ENCODE peak calls at places on chromosomes 16 and 17, in seven cellular contexts. One of them, this sample, is unnamed.

GRCh38 chr16:46782320-46782719 is 34.2 kb upstream of the MYLK3 start:
- DNase-seq in activated T-cell treated with anti-CD3 and anti-CD28 coated beads for 1 hour: no peak
- DNase-seq in heart left ventricle: no peak
- DNase-seq in skeletal muscle cell: no peak
- DNase-seq in EH: no peak
- DNase-seq in progenitor cell of endocrine pancreas: no peak
- DNase-seq in kidney: no peak
- DNase-seq in this sample: no peak

GRCh38 chr16:88881090-88881580 is 14.7 kb upstream of the PABPN1L start:
- DNase-seq in activated T-cell treated with anti-CD3 and anti-CD28 coated beads for 1 hour: no peak
- DNase-seq in heart left ventricle: no peak
- DNase-seq in skeletal muscle cell: no peak
- DNase-seq in EH: no peak
- DNase-seq in progenitor cell of endocrine pancreas: no peak
- DNase-seq in kidney: no peak
- DNase-seq in this sample: no peak

GRCh38 chr16:23276821-23277220 is 25.3 kb upstream of the SCNN1B start:
- DNase-seq in activated T-cell treated with anti-CD3 and anti-CD28 coated beads for 1 hour: no peak
- DNase-seq in heart left ventricle: no peak
- DNase-seq in skeletal muscle cell: no peak
- DNase-seq in EH: no peak
- DNase-seq in progenitor cell of endocrine pancreas: no peak
- DNase-seq in kidney: no peak
- DNase-seq in this sample: no peak

GRCh38 chr17:41801374-41802062 is 10.2 kb downstream of the P3H4 start:
- DNase-seq in activated T-cell treated with anti-CD3 and anti-CD28 coated beads for 1 hour: peak; percentile 75
- DNase-seq in heart left ventricle: peak; percentile 80
- DNase-seq in skeletal muscle cell: no peak
- DNase-seq in EH: peak; percentile 78
- DNase-seq in progenitor cell of endocrine pancreas: peak; percentile 78
- DNase-seq in kidney: peak; percentile 93
- DNase-seq in this sample: no peak

GRCh38 chr16:19830902-19831555 is 53.6 kb downstream of the GPRC5B start:
- DNase-seq in activated T-cell treated with anti-CD3 and anti-CD28 coated beads for 1 hour: no peak
- DNase-seq in heart left ventricle: no peak
- DNase-seq in skeletal muscle cell: no peak
- DNase-seq in EH: no peak
- DNase-seq in progenitor cell of endocrine pancreas: no peak
- DNase-seq in kidney: no peak
- DNase-seq in this sample: no peak

GRCh38 chr16:64705443-64705842 is 416.4 kb downstream of the CDH11 start:
- DNase-seq in activated T-cell treated with anti-CD3 and anti-CD28 coated beads for 1 hour: no peak
- DNase-seq in heart left ventricle: no peak
- DNase-seq in skeletal muscle cell: peak; percentile 47
- DNase-seq in EH: peak; percentile 93
- DNase-seq in progenitor cell of endocrine pancreas: no peak
- DNase-seq in kidney: no peak
- DNase-seq in this sample: no peak

GRCh38 chr16:29674188-29674587 is 4.8 kb upstream of the QPRT start:
- DNase-seq in activated T-cell treated with anti-CD3 and anti-CD28 coated beads for 1 hour: no peak
- DNase-seq in heart left ventricle: peak; percentile 41
- DNase-seq in skeletal muscle cell: no peak
- DNase-seq in EH: peak; percentile 37
- DNase-seq in progenitor cell of endocrine pancreas: no peak
- DNase-seq in kidney: peak; percentile 81
- DNase-seq in this sample: no peak

GRCh38 chr16:84072014-84072413 is 29.4 kb upstream of the SLC38A8 start:
- DNase-seq in activated T-cell treated with anti-CD3 and anti-CD28 coated beads for 1 hour: no peak
- DNase-seq in heart left ventricle: no peak
- DNase-seq in skeletal muscle cell: peak; percentile 22
- DNase-seq in EH: peak; percentile 29
- DNase-seq in progenitor cell of endocrine pancreas: no peak
- DNase-seq in kidney: no peak
- DNase-seq in this sample: no peak

GRCh38 chr17:40485851-40486512 is 15.4 kb downstream of the TNS4 start:
- DNase-seq in activated T-cell treated with anti-CD3 and anti-CD28 coated beads for 1 hour: no peak
- DNase-seq in heart left ventricle: no peak
- DNase-seq in skeletal muscle cell: peak; percentile 99
- DNase-seq in EH: peak; percentile 99
- DNase-seq in progenitor cell of endocrine pancreas: no peak
- DNase-seq in kidney: peak; percentile 68
- DNase-seq in this sample: no peak

GRCh38 chr16:719815-720506 is 985 bp upstream of the ANTKMT start:
- DNase-seq in activated T-cell treated with anti-CD3 and anti-CD28 coated beads for 1 hour: no peak
- DNase-seq in heart left ventricle: no peak
- DNase-seq in skeletal muscle cell: no peak
- DNase-seq in EH: peak; percentile 33
- DNase-seq in progenitor cell of endocrine pancreas: no peak
- DNase-seq in kidney: no peak
- DNase-seq in this sample: no peak

GRCh38 chr17:45942284-45942683 is 47.9 kb downstream of the MAPT start:
- DNase-seq in activated T-cell treated with anti-CD3 and anti-CD28 coated beads for 1 hour: no peak
- DNase-seq in heart left ventricle: peak; percentile 84
- DNase-seq in skeletal muscle cell: no peak
- DNase-seq in EH: peak; percentile 16
- DNase-seq in progenitor cell of endocrine pancreas: no peak
- DNase-seq in kidney: no peak
- DNase-seq in this sample: no peak

This sample was measured in GM06990.